ENCODE peak calls at places on chromosomes 7 and 10, in six cellular contexts. One of them, this sample, is unnamed.

GRCh38 chr10:132735923-132736391 is 50.0 kb downstream of the NKX6-2 start:
- DNase-seq in ovary: no peak
- DNase-seq in CD8-positive, alpha-beta memory T cell: no peak
- DNase-seq in Peyer's patch: no peak
- DNase-seq in uterus: no peak
- DNase-seq in adrenal gland: peak; percentile 76
- DNase-seq in this sample: no peak

GRCh38 chr10:62261666-62262065 is 7.0 kb downstream of the RTKN2 start:
- DNase-seq in ovary: no peak
- DNase-seq in CD8-positive, alpha-beta memory T cell: no peak
- DNase-seq in Peyer's patch: no peak
- DNase-seq in uterus: no peak
- DNase-seq in adrenal gland: no peak
- DNase-seq in this sample: no peak

GRCh38 chr10:7808686-7809267 is 9.5 kb upstream of the TAF3 start:
- DNase-seq in ovary: no peak
- DNase-seq in CD8-positive, alpha-beta memory T cell: no peak
- DNase-seq in Peyer's patch: no peak
- DNase-seq in uterus: no peak
- DNase-seq in adrenal gland: no peak
- DNase-seq in this sample: no peak

GRCh38 chr10:109676703-109677102 is 246.6 kb downstream of the XPNPEP1 start:
- DNase-seq in ovary: no peak
- DNase-seq in CD8-positive, alpha-beta memory T cell: no peak
- DNase-seq in Peyer's patch: no peak
- DNase-seq in uterus: no peak
- DNase-seq in adrenal gland: no peak
- DNase-seq in this sample: no peak

GRCh38 chr7:94276797-94277196 is 117.9 kb upstream of the COL1A2 start:
- DNase-seq in ovary: no peak
- DNase-seq in CD8-positive, alpha-beta memory T cell: no peak
- DNase-seq in Peyer's patch: no peak
- DNase-seq in uterus: no peak
- DNase-seq in adrenal gland: peak; percentile 59
- DNase-seq in this sample: no peak

GRCh38 chr10:32253821-32254220 is 93.1 kb downstream of the EPC1 start:
- DNase-seq in ovary: no peak
- DNase-seq in CD8-positive, alpha-beta memory T cell: no peak
- DNase-seq in Peyer's patch: no peak
- DNase-seq in uterus: no peak
- DNase-seq in adrenal gland: no peak
- DNase-seq in this sample: no peak

GRCh38 chr7:37354661-37355131 is 94.0 kb downstream of the ELMO1 start:
- DNase-seq in ovary: peak; percentile 38
- DNase-seq in CD8-positive, alpha-beta memory T cell: no peak
- DNase-seq in Peyer's patch: no peak
- DNase-seq in uterus: peak; percentile 50
- DNase-seq in adrenal gland: peak; percentile 83
- DNase-seq in this sample: no peak

GRCh38 chr7:80401708-80402107 is 110.2 kb downstream of the GNAT3 start:
- DNase-seq in ovary: no peak
- DNase-seq in CD8-positive, alpha-beta memory T cell: no peak
- DNase-seq in Peyer's patch: no peak
- DNase-seq in uterus: no peak
- DNase-seq in adrenal gland: no peak
- DNase-seq in this sample: no peak

GRCh38 chr7:44288811-44289340 is 36.5 kb downstream of the CAMK2B start:
- DNase-seq in ovary: peak; percentile 32
- DNase-seq in CD8-positive, alpha-beta memory T cell: no peak
- DNase-seq in Peyer's patch: no peak
- DNase-seq in uterus: peak; percentile 7
- DNase-seq in adrenal gland: peak; percentile 50
- DNase-seq in this sample: peak; percentile 22

GRCh38 chr7:45026013-45026412 is 26.0 kb downstream of the CCM2 start:
- DNase-seq in ovary: no peak
- DNase-seq in CD8-positive, alpha-beta memory T cell: no peak
- DNase-seq in Peyer's patch: no peak
- DNase-seq in uterus: no peak
- DNase-seq in adrenal gland: no peak
- DNase-seq in this sample: no peak

DNA sequence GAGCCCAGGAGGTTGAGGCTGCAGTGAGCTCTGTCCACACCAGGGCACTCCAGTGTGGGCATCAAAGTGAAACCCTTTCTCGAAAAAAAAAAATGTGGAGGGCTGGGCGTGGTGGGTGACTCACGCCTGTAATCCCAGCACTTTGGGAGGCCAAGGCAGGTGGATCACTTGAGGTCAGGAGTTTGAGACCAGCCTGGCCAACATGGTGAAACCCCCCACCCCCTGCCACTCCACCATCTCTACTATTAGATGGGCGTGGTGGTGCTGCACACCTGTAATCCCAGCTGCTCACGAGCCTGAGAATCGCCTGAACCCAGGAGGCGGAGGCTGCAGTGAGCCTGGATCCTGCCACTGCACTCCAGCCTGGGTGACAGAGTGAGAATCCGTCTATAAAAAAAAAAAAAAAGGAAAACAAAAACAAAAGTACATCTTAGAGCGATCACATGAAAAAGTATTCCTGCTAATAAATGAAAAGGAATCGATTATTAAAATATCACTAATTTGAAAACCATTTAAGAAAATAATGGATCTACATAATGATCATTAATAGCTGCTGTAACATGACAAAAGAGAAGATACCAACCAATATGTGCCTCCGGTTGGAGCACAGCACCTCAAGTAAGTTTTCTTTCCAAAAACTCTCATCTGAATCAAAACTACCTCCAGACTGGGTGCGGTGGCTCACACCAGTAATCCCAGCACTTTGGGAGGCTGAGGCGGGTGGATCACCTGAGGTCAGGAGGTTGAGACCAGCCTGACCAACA is 4.9 kb downstream of the HNRNPF start:
- DNase-seq in ovary: no peak
- DNase-seq in CD8-positive, alpha-beta memory T cell: no peak
- DNase-seq in Peyer's patch: no peak
- DNase-seq in uterus: no peak
- DNase-seq in adrenal gland: no peak
- DNase-seq in this sample: no peak
- H3K4me1 ChIP-seq in ovary: peaks cover 10% of the 10 kb centered on the region
- H3K4me1 ChIP-seq in CD8-positive, alpha-beta memory T cell: peaks cover 68% of the 10 kb centered on the region
- H3K4me1 ChIP-seq in Peyer's patch: peaks cover 17% of the 10 kb centered on the region
- H3K4me1 ChIP-seq in uterus: peaks cover 6% of the 10 kb centered on the region
- H3K4me1 ChIP-seq in adrenal gland: peaks cover 28% of the 10 kb centered on the region
- H3K4me1 ChIP-seq in this sample: peaks cover 58% of the 10 kb centered on the region

DNA sequence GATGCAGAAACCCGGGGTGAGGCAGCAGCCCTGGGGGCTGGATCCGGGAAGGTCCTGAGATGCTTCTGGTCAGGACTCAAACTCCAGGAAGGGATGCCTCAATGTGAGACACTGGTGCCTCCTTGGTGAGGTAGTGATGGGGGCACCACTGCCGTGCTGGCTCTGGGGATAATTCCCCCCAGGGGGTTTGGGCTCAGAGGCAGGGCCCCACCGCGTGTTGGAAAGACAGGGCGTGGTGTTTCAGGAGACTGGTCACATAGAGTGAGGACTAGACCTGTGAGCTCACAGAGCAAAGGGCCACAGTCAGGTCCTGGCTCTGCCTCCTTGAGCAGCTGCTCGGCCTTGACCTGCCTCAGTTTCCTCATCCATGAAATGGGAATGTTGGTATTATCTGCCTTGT is 361.9 kb downstream of the GLRX3 start:
- DNase-seq in ovary: no peak
- DNase-seq in CD8-positive, alpha-beta memory T cell: no peak
- DNase-seq in Peyer's patch: no peak
- DNase-seq in uterus: no peak
- DNase-seq in adrenal gland: peak; percentile 24
- DNase-seq in this sample: no peak
- H3K9me3 ChIP-seq in ovary: no peaks in the 10 kb centered on the region
- H3K9me3 ChIP-seq in CD8-positive, alpha-beta memory T cell: no peaks in the 10 kb centered on the region
- H3K9me3 ChIP-seq in Peyer's patch: no peaks in the 10 kb centered on the region
- H3K9me3 ChIP-seq in uterus: no peaks in the 10 kb centered on the region
- H3K9me3 ChIP-seq in adrenal gland: no peaks in the 10 kb centered on the region
- H3K9me3 ChIP-seq in this sample: peaks cover 6% of the 10 kb centered on the region

DNA sequence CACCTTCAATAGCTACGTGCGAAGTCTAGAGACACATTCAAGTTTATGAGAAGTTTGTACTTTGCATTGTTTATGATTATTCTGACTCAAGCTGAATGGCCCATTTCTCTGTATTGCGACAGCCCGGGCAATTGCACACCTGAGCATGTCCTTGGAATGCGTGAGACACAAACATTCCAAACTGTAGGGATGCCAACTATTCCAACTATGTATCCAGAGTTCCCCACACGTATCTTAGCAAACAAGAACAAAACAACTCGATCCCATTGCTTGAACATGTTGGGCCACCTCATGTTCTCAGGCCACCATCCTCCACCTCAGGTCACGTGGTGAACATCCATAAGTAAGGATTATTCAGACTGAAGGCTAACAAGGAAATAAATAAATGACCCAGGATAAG is 51.4 kb upstream of the EGFR start:
- DNase-seq in ovary: no peak
- DNase-seq in CD8-positive, alpha-beta memory T cell: no peak
- DNase-seq in Peyer's patch: no peak
- DNase-seq in uterus: no peak
- DNase-seq in adrenal gland: no peak
- DNase-seq in this sample: no peak
- H3K4me3 ChIP-seq in ovary: no peak overlapping the region
- H3K4me3 ChIP-seq in CD8-positive, alpha-beta memory T cell: no peak overlapping the region
- H3K4me3 ChIP-seq in Peyer's patch: no peak overlapping the region
- H3K4me3 ChIP-seq in uterus: no peak overlapping the region
- H3K4me3 ChIP-seq in adrenal gland: no peak overlapping the region
- H3K4me3 ChIP-seq in this sample: no peak overlapping the region

GRCh38 chr7:88169717-88170320 is 50.0 kb downstream of the SRI start:
- DNase-seq in ovary: no peak
- DNase-seq in CD8-positive, alpha-beta memory T cell: no peak
- DNase-seq in Peyer's patch: no peak
- DNase-seq in uterus: no peak
- DNase-seq in adrenal gland: no peak
- DNase-seq in this sample: no peak
- H3K4me1 ChIP-seq in ovary: peaks cover 3% of the 10 kb centered on the region
- H3K4me1 ChIP-seq in CD8-positive, alpha-beta memory T cell: no peaks in the 10 kb centered on the region
- H3K4me1 ChIP-seq in Peyer's patch: no peaks in the 10 kb centered on the region
- H3K4me1 ChIP-seq in uterus: no peaks in the 10 kb centered on the region
- H3K4me1 ChIP-seq in adrenal gland: no peaks in the 10 kb centered on the region
- H3K4me1 ChIP-seq in this sample: no peaks in the 10 kb centered on the region

GRCh38 chr10:108346066-108346465 is 1181.6 kb upstream of the SORCS1 start:
- DNase-seq in ovary: no peak
- DNase-seq in CD8-positive, alpha-beta memory T cell: no peak
- DNase-seq in Peyer's patch: no peak
- DNase-seq in uterus: no peak
- DNase-seq in adrenal gland: no peak
- DNase-seq in this sample: no peak
- H3K9me3 ChIP-seq in ovary: no peaks in the 10 kb centered on the region
- H3K9me3 ChIP-seq in CD8-positive, alpha-beta memory T cell: no peaks in the 10 kb centered on the region
- H3K9me3 ChIP-seq in Peyer's patch: no peaks in the 10 kb centered on the region
- H3K9me3 ChIP-seq in uterus: no peaks in the 10 kb centered on the region
- H3K9me3 ChIP-seq in adrenal gland: no peaks in the 10 kb centered on the region
- H3K9me3 ChIP-seq in this sample: peaks cover 7% of the 10 kb centered on the region

DNA sequence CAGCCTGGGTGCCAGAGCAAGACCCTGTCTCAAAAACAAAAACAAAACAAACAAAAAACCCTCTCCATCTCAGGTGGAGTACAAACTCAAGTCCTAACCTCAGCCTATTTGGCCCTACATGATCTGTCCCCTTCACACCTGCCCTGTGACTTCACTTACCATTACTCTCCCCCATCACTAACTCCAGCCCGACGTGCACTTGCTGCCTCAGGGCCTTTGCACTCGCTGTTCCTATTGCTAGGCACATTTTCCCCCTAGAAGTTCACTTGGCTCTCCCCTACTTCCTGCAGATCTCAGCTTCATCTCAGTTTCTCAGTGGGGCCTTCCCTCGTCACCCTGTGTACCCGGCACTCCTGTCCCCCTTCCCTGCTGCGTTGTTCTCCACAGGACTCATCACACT is 8.5 kb upstream of the LRMDA start:
- DNase-seq in ovary: no peak
- DNase-seq in CD8-positive, alpha-beta memory T cell: no peak
- DNase-seq in Peyer's patch: no peak
- DNase-seq in uterus: no peak
- DNase-seq in adrenal gland: peak; percentile 9
- DNase-seq in this sample: no peak
- H3K4me3 ChIP-seq in ovary: no peak overlapping the region
- H3K4me3 ChIP-seq in CD8-positive, alpha-beta memory T cell: no peak overlapping the region
- H3K4me3 ChIP-seq in Peyer's patch: no peak overlapping the region
- H3K4me3 ChIP-seq in uterus: no peak overlapping the region
- H3K4me3 ChIP-seq in adrenal gland: no peak overlapping the region
- H3K4me3 ChIP-seq in this sample: no peak overlapping the region

GRCh38 chr10:59748834-59749233 is 4.4 kb downstream of the MRLN start:
- DNase-seq in ovary: no peak
- DNase-seq in CD8-positive, alpha-beta memory T cell: no peak
- DNase-seq in Peyer's patch: no peak
- DNase-seq in uterus: no peak
- DNase-seq in adrenal gland: peak; percentile 72
- DNase-seq in this sample: no peak
- H3K4me1 ChIP-seq in ovary: peaks cover 2% of the 10 kb centered on the region
- H3K4me1 ChIP-seq in CD8-positive, alpha-beta memory T cell: no peaks in the 10 kb centered on the region
- H3K4me1 ChIP-seq in Peyer's patch: no peaks in the 10 kb centered on the region
- H3K4me1 ChIP-seq in uterus: no peaks in the 10 kb centered on the region
- H3K4me1 ChIP-seq in adrenal gland: peaks cover 25% of the 10 kb centered on the region
- H3K4me1 ChIP-seq in this sample: no peaks in the 10 kb centered on the region

DNA sequence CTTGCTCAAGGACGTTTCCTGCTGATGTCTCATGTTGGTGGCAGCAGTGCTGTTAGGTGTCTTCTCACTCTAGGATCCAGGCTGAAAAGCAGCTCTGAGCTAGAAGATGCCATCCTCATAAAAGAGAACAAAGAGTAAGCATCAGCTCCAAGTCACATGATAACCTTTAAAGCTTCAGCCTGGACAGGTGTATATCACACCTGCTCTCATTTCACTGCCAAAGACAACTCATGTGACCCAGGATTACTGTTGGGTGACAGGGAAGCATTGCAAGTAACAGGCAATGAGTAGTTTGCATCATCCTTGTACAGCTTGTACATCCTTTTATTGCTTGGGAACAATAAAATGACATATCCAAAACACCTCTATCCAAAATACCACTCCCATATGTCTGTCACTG is 423.4 kb upstream of the DPP6 start:
- DNase-seq in ovary: no peak
- DNase-seq in CD8-positive, alpha-beta memory T cell: no peak
- DNase-seq in Peyer's patch: no peak
- DNase-seq in uterus: no peak
- DNase-seq in adrenal gland: no peak
- DNase-seq in this sample: no peak
- H3K9me3 ChIP-seq in ovary: no peaks in the 10 kb centered on the region
- H3K9me3 ChIP-seq in CD8-positive, alpha-beta memory T cell: no peaks in the 10 kb centered on the region
- H3K9me3 ChIP-seq in Peyer's patch: no peaks in the 10 kb centered on the region
- H3K9me3 ChIP-seq in uterus: no peaks in the 10 kb centered on the region
- H3K9me3 ChIP-seq in adrenal gland: no peaks in the 10 kb centered on the region
- H3K9me3 ChIP-seq in this sample: no peaks in the 10 kb centered on the region

GRCh38 chr7:33680682-33681081 is 224.7 kb upstream of the BMPER start:
- DNase-seq in ovary: no peak
- DNase-seq in CD8-positive, alpha-beta memory T cell: no peak
- DNase-seq in Peyer's patch: no peak
- DNase-seq in uterus: no peak
- DNase-seq in adrenal gland: no peak
- DNase-seq in this sample: no peak
- H3K4me3 ChIP-seq in ovary: no peak overlapping the region
- H3K4me3 ChIP-seq in CD8-positive, alpha-beta memory T cell: no peak overlapping the region
- H3K4me3 ChIP-seq in Peyer's patch: no peak overlapping the region
- H3K4me3 ChIP-seq in uterus: no peak overlapping the region
- H3K4me3 ChIP-seq in adrenal gland: no peak overlapping the region
- H3K4me3 ChIP-seq in this sample: no peak overlapping the region